ENCODE peak calls at places on chromosomes 16 and 17, in eight cellular contexts. Z, C, A, F, U, E, L and P are unnamed samples.

GRCh38 chr16:12096162-12096781 is 119.7 kb downstream of the SNX29 start:
- DNase-seq in Z (peak; percentile 16), C (no peak), A (peak; percentile 43), F (no peak), U (no peak), E (peak; percentile 22), L (no peak), P (peak; percentile 36)

GRCh38 chr17:82698065-82698973 is at the start of gene RAB40B:
- DNase-seq in Z (peak; percentile 98), C (peak; percentile 99), A (peak; percentile 98), F (peak; percentile 100), U (peak; percentile 99), E (peak; percentile 100), L (peak; percentile 99), P (peak; percentile 97)

GRCh38 chr17:68346448-68346847 is 55.2 kb downstream of the ARSG start:
- DNase-seq in Z (no peak), C (no peak), A (no peak), F (peak; percentile 41), U (no peak), E (no peak), L (no peak), P (no peak)

GRCh38 chr17:78337244-78338109 is 22.4 kb downstream of the SOCS3 start:
- DNase-seq in Z (peak; percentile 60), C (peak; percentile 75), A (peak; percentile 93), F (no peak), U (no peak), E (no peak), L (no peak), P (peak; percentile 97)

GRCh38 chr17:416293-417206 is 63.9 kb upstream of the RPH3AL start:
- DNase-seq in Z (no peak), C (no peak), A (no peak), F (no peak), U (no peak), E (no peak), L (no peak), P (no peak)

GRCh38 chr17:50102164-50102991 is 7.2 kb downstream of the PDK2 start:
- DNase-seq in Z (no peak), C (no peak), A (no peak), F (peak; percentile 93), U (peak; percentile 57), E (no peak), L (no peak), P (no peak)

GRCh38 chr17:52120465-52120864 is 38.0 kb downstream of the CA10 start:
- DNase-seq in Z (no peak), C (no peak), A (no peak), F (no peak), U (no peak), E (no peak), L (no peak), P (no peak)

GRCh38 chr16:31874354-31875111 is 926 bp downstream of the ZNF267 start:
- DNase-seq in Z (peak; percentile 73), C (peak; percentile 59), A (peak; percentile 55), F (no peak), U (no peak), E (no peak), L (no peak), P (peak; percentile 69)

GRCh38 chr17:77645441-77646430 is 312.8 kb upstream of the TNRC6C start:
- DNase-seq in Z (no peak), C (peak; percentile 14), A (no peak), F (no peak), U (no peak), E (no peak), L (peak; percentile 32), P (no peak)

GRCh38 chr17:67829331-67829730 is 4.0 kb downstream of the BPTF start:
- DNase-seq in Z (no peak), C (no peak), A (no peak), F (no peak), U (no peak), E (no peak), L (peak; percentile 27), P (no peak)

GRCh38 chr16:30473231-30474061 is 904 bp downstream of the ITGAL start:
- DNase-seq in Z (no peak), C (no peak), A (no peak), F (peak; percentile 31), U (no peak), E (no peak), L (no peak), P (no peak)

GRCh38 chr16:11079657-11080187 is 135.4 kb downstream of the CLEC16A start:
- DNase-seq in Z (peak; percentile 88), C (peak; percentile 98), A (peak; percentile 98), F (no peak), U (no peak), E (no peak), L (no peak), P (peak; percentile 90)

GRCh38 chr17:58329808-58330543 is 1.4 kb upstream of the TSPOAP1 start:
- DNase-seq in Z (no peak), C (no peak), A (no peak), F (peak; percentile 9), U (no peak), E (no peak), L (no peak), P (no peak)

GRCh38 chr17:49434821-49435581 is 20.3 kb upstream of the PHB1 start:
- DNase-seq in Z (peak; percentile 51), C (peak; percentile 60), A (peak; percentile 41), F (no peak), U (peak; percentile 67), E (peak; percentile 51), L (peak; percentile 85), P (peak; percentile 57)

GRCh38 chr17:68458260-68459029 is 1.1 kb upstream of the WIPI1 start:
- DNase-seq in Z (no peak), C (no peak), A (no peak), F (no peak), U (no peak), E (no peak), L (no peak), P (no peak)

GRCh38 chr17:50196826-50197225 is 4.6 kb downstream of the COL1A1 start:
- DNase-seq in Z (peak; percentile 78), C (peak; percentile 64), A (peak; percentile 84), F (no peak), U (no peak), E (no peak), L (no peak), P (peak; percentile 91)

GRCh38 chr17:80961516-80961915 is 30.1 kb upstream of the CHMP6 start:
- DNase-seq in Z (no peak), C (no peak), A (no peak), F (no peak), U (no peak), E (no peak), L (no peak), P (no peak)

GRCh38 chr17:83109386-83109785 is 30.0 kb downstream of the METRNL start:
- DNase-seq in Z (no peak), C (no peak), A (no peak), F (no peak), U (no peak), E (no peak), L (no peak), P (no peak)

GRCh38 chr16:66471264-66471663 is 44.2 kb downstream of the BEAN1 start:
- DNase-seq in Z (no peak), C (no peak), A (no peak), F (no peak), U (no peak), E (no peak), L (no peak), P (no peak)

GRCh38 chr17:7841309-7841621 is 7.2 kb downstream of the KDM6B start:
- DNase-seq in Z (no peak), C (no peak), A (no peak), F (no peak), U (no peak), E (no peak), L (no peak), P (no peak)

GRCh38 chr17:9768381-9768934 is 22.9 kb downstream of the DHRS7C start:
- DNase-seq in Z (peak; percentile 30), C (peak; percentile 56), A (peak; percentile 16), F (no peak), U (no peak), E (no peak), L (peak; percentile 62), P (peak; percentile 54)
- TF ChIP-seq CTCF in Z (peak; percentile 24), C (peak; percentile 45), A (peak; percentile 30), F (peak; percentile 26), U (peak; percentile 35), E (peak; percentile 46), L (peak; percentile 57), P (peak; percentile 44)

DNA sequence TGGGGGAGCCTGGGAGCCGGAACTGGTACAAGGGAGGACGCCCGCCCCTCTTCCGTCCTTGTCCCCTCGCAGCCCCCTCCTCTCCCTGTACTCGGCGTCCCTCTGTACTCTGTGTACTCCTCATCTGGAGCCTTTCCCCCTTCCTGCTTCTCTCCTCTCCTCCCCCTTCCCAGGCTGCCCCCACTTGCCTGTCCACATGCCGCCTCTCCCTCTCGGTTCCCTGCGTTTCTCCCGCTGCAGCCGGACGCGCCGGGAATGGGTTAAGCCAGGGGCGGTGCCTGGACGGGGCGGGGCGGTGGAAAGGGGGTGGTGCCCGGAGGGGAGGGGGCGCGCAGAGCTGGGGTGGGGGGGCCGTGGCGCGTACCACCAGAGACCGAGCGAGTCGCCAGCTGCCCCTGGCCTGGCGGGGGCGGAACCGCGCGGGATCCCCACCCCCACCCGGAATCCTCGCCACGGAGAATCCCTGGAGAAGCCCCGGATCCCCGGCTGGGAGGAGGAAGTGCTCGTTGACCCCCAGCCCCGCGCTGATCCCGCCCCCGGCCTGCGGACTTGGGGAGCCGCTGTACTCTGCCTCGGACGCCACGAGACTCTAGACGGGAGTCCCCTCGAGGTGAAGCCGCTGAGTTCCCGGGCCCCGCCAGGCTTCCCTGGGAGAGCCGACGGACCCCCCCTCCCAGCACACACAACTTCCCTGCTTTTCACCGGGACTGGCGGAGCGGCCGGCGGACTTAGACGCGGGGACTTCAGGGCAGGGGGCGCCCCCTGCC is 22.5 kb downstream of the GJD3 start:
- DNase-seq in Z (peak; percentile 57), C (peak; percentile 64), A (peak; percentile 50), F (peak; percentile 91), U (peak; percentile 84), E (peak; percentile 80), L (peak; percentile 87), P (peak; percentile 41)
- H3K4me3 ChIP-seq in Z (peak overlapping the region; percentile 85), C (peak overlapping the region; percentile 78), A (peak overlapping the region; percentile 82), F (peak overlapping the region; percentile 69), U (peak overlapping the region; percentile 74), E (peak overlapping the region; percentile 89), L (peak overlapping the region; percentile 92), P (peak overlapping the region; percentile 58)

DNA sequence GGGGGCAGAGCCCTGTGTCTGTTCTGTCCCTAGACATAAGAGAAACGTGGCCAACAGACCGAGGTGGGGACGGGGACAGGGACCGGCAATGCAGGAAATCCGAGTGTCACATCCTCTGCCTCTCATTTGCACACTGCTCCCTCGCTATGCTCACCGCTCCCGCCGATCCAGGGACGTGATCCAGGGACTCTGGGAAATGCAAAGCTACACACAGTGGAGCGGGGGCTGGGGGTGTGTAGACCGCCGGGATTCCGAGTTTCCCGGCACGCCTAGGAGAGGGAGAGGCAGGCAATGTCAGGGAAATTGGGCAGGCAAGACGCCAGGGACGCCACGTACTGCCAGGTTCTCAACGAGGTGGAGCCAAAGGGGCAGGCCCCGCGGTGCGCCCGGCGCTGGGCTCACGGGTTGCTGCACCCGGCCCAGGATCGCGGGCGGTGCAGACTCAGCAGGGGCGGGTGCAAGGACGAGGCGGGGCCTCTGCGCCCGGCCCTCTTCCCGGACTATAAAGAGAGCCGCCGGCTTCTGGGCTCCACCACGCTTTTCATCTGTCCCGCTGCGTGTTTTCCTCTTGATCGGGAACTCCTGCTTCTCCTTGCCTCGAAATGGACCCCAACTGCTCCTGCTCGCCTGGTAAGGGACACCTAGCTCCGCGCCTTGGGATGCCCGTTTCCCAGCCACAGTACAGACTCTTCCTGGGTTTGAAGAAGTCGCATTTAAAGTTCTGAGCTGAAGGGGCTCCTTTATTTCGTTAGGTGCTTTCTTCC is at the start of gene MT1X:
- DNase-seq in Z (peak; percentile 89), C (peak; percentile 88), A (peak; percentile 77), F (peak; percentile 96), U (peak; percentile 93), E (peak; percentile 94), L (peak; percentile 89), P (peak; percentile 85)
- TF ChIP-seq CTCF in Z (no peak), C (no peak), A (no peak), F (no peak), U (peak; percentile 4), E (no peak), L (no peak), P (no peak)

GRCh38 chr16:6549415-6549814 is 783.2 kb upstream of the RBFOX1 start:
- DNase-seq in Z (no peak), C (no peak), A (no peak), F (no peak), U (no peak), E (no peak), L (no peak), P (no peak)
- H3K4me3 ChIP-seq in Z (no peak overlapping the region), C (no peak overlapping the region), A (no peak overlapping the region), F (no peak overlapping the region), U (no peak overlapping the region), E (no peak overlapping the region), L (no peak overlapping the region), P (no peak overlapping the region)